ENCODE peak calls at places on chromosomes 1 and 21, in six cellular contexts. T is heart left ventricle, B is psoas muscle, E is mesenchymal stem cell, U is IMR-90, C is stomach. J is an unnamed sample.

GRCh38 chr1:66788231-66788939 is 12.7 kb downstream of the INSL5 start:
- DNase-seq in C (no peak), U (no peak), B (no peak), T (no peak), E (no peak), J (no peak)

GRCh38 chr1:184743062-184743756 is 11.4 kb downstream of the EDEM3 start:
- DNase-seq in U (peak; percentile 11), B (no peak), E (no peak), C (no peak), T (no peak), J (no peak)

GRCh38 chr21:27505516-27505915 is 538.6 kb upstream of the ADAMTS5 start:
- DNase-seq in T (no peak), C (no peak), E (no peak), U (peak; percentile 70), B (no peak), J (no peak)

GRCh38 chr1:207807395-207808321 is 55.8 kb downstream of the CD46 start:
- DNase-seq in U (no peak), E (no peak), B (peak; percentile 85), T (peak; percentile 70), C (peak; percentile 70), J (peak; percentile 66)

GRCh38 chr1:156295391-156295947 is at the start of gene GLMP:
- DNase-seq in T (peak; percentile 76), C (peak; percentile 78), U (peak; percentile 64), B (peak; percentile 83), E (peak; percentile 63), J (peak; percentile 89)

GRCh38 chr1:198876371-198876871 is 237.6 kb downstream of the PTPRC start:
- DNase-seq in E (no peak), U (no peak), B (no peak), C (no peak), T (no peak), J (no peak)

GRCh38 chr1:26122988-26123973 is 11.7 kb downstream of the PDIK1L start:
- DNase-seq in E (peak; percentile 39), C (no peak), U (peak; percentile 73), T (no peak), B (no peak), J (no peak)

GRCh38 chr1:228989992-228990827 is 254.9 kb downstream of the RHOU start:
- DNase-seq in U (no peak), T (peak; percentile 73), B (peak; percentile 85), C (peak; percentile 38), E (peak; percentile 71), J (peak; percentile 74)

GRCh38 chr1:221637641-221638041 is 104.2 kb downstream of the DUSP10 start:
- DNase-seq in E (peak; percentile 24), U (peak; percentile 34), T (no peak), C (no peak), B (no peak), J (no peak)

GRCh38 chr1:4219111-4219510 is 319.0 kb upstream of the C1orf174 start:
- DNase-seq in C (no peak), B (no peak), T (no peak), U (no peak), E (no peak), J (no peak)
- H3K4me1 ChIP-seq in C (no peaks in the 10 kb centered on the region), B (no peaks in the 10 kb centered on the region), T (no peaks in the 10 kb centered on the region), U (no peaks in the 10 kb centered on the region), E (no peaks in the 10 kb centered on the region), J (no peaks in the 10 kb centered on the region)

GRCh38 chr1:151706464-151707415 is 9.9 kb downstream of the CELF3 start:
- DNase-seq in E (no peak), C (no peak), B (no peak), U (no peak), T (no peak), J (no peak)
- H3K4me1 ChIP-seq in E (peaks cover 2% of the 10 kb centered on the region), C (peaks cover 8% of the 10 kb centered on the region), B (no peaks in the 10 kb centered on the region), U (no peaks in the 10 kb centered on the region), T (no peaks in the 10 kb centered on the region), J (no peaks in the 10 kb centered on the region)

GRCh38 chr1:193068013-193068412 is 8.6 kb downstream of the RO60 start:
- DNase-seq in E (no peak), U (no peak), T (no peak), B (no peak), C (no peak), J (no peak)
- H3K4me1 ChIP-seq in E (no peaks in the 10 kb centered on the region), U (peaks cover 3% of the 10 kb centered on the region), T (peaks cover 42% of the 10 kb centered on the region), B (peaks cover 10% of the 10 kb centered on the region), C (peaks cover 42% of the 10 kb centered on the region), J (no peaks in the 10 kb centered on the region)

GRCh38 chr1:22124592-22125229 is 18.2 kb downstream of the WNT4 start:
- DNase-seq in C (no peak), T (no peak), U (no peak), E (no peak), B (no peak), J (no peak)
- H3K4me1 ChIP-seq in C (no peaks in the 10 kb centered on the region), T (peaks cover 11% of the 10 kb centered on the region), U (peaks cover 4% of the 10 kb centered on the region), E (peaks cover 25% of the 10 kb centered on the region), B (no peaks in the 10 kb centered on the region), J (no peaks in the 10 kb centered on the region)

GRCh38 chr1:42943166-42943565 is 15.5 kb downstream of the SLC2A1 start:
- DNase-seq in E (no peak), T (peak; percentile 67), U (no peak), C (peak; percentile 91), B (no peak), J (peak; percentile 70)

GRCh38 chr1:42945171-42945570 is 13.5 kb downstream of the SLC2A1 start:
- DNase-seq in E (no peak), B (no peak), U (no peak), C (no peak), T (no peak), J (no peak)

GRCh38 chr1:42943728-42944127 is 14.9 kb downstream of the SLC2A1 start:
- DNase-seq in U (no peak), B (no peak), E (no peak), C (no peak), T (no peak), J (no peak)

GRCh38 chr1:42942444-42942843 is 16.2 kb downstream of the SLC2A1 start:
- DNase-seq in B (peak; percentile 30), E (no peak), C (no peak), U (no peak), T (no peak), J (peak; percentile 69)

GRCh38 chr1:42944207-42944928 is 14.3 kb downstream of the SLC2A1 start:
- DNase-seq in B (no peak), T (peak; percentile 78), C (peak; percentile 85), E (no peak), U (no peak), J (no peak)
- H3K4me1 ChIP-seq in B (peaks cover 22% of the 10 kb centered on the region), T (peaks cover 97% of the 10 kb centered on the region), C (peaks cover 100% of the 10 kb centered on the region), E (peaks cover 64% of the 10 kb centered on the region), U (peaks cover 72% of the 10 kb centered on the region), J (peaks cover 47% of the 10 kb centered on the region)

DNA sequence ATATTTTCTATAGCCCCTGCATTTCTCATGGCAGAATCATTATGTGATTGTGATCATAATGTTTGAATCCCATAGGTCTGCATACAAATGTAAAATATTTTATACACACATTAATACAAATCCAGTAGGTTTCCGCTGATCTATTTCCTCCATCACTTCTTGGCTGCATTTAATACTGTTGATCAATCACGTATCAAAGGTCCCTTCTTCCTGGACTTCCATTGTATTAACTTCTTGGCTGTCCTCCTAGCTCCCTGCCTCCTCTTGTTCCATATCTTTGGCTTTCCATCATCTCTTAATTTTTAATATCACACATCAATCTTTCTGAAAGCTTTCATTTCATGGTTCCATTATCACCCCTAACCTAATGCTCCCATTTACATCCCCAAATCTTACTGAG is 97.6 kb downstream of the PROX1 start:
- DNase-seq in B (no peak), T (no peak), E (no peak), C (no peak), U (no peak), J (no peak)
- H3K4me1 ChIP-seq in B (no peaks in the 10 kb centered on the region), T (no peaks in the 10 kb centered on the region), E (no peaks in the 10 kb centered on the region), C (no peaks in the 10 kb centered on the region), U (no peaks in the 10 kb centered on the region), J (no peaks in the 10 kb centered on the region)

GRCh38 chr1:54971317-54971791 is 9.1 kb upstream of the TMEM61 start:
- DNase-seq in E (no peak), T (no peak), C (no peak), U (peak; percentile 35), B (no peak), J (no peak)

GRCh38 chr1:54967372-54967771 is 13.1 kb upstream of the TMEM61 start:
- DNase-seq in U (no peak), B (no peak), T (no peak), C (no peak), E (peak; percentile 23), J (no peak)

GRCh38 chr1:54969879-54970278 is 10.5 kb upstream of the TMEM61 start:
- DNase-seq in U (no peak), C (no peak), E (no peak), B (no peak), T (no peak), J (no peak)

GRCh38 chr1:54970901-54971300 is 9.5 kb upstream of the TMEM61 start:
- DNase-seq in C (no peak), B (no peak), U (no peak), E (no peak), T (no peak), J (peak; percentile 36)

DNA sequence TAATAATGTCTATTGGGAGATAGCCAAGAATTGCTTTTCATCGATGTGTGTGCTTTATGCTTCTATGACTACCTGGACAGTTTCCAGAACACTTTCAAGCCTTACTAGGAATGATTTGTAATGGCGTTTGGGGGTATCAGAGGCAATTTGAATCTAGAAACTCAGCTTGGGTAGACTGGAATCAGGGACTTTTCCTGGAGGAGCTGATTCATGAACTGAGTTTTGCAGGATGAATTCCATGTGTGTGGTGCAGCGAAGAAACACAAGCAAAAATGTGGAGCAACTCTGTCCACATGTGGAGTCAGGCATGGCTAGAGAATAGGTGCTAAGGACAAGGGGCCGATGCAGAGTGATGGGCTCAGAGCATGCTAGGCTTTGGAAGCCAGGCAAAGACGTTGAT is 11.8 kb upstream of the TMEM61 start:
- DNase-seq in C (peak; percentile 2), B (no peak), T (no peak), E (no peak), U (no peak), J (no peak)
- H3K4me1 ChIP-seq in C (peaks cover 35% of the 10 kb centered on the region), B (peaks cover 28% of the 10 kb centered on the region), T (peaks cover 5% of the 10 kb centered on the region), E (peaks cover 6% of the 10 kb centered on the region), U (peaks cover 2% of the 10 kb centered on the region), J (no peaks in the 10 kb centered on the region)